ENCODE peak calls at places on chromosomes 7 and 10, in five cellular contexts. K is skeletal muscle cell; B is iPS-NIHi11; Q is activated T-cell treated with anti-CD3 and anti-CD28 coated beads for 24 hours; Y is activated T-helper 1 cell treated with anti-CD3 and anti-CD28 coated beads, Interleukin-12 subunit alpha, Interleukin-12 subunit beta, Interleukin-2, Interleukin-4 antibody, amounts not matched to agents 30 ng/mL and 10 ng/mL and 1 ng/mL, durations not matched to agents 14 hours and 24 hours and 36 hours. M is an unnamed sample.

GRCh38 chr10:83607959-83608745 is 531.2 kb upstream of the GHITM start:
- DNase-seq in B (no peak), K (no peak), Q (no peak), Y (no peak), M (no peak)

GRCh38 chr7:111137296-111138195 is 46.6 kb downstream of the LRRN3 start:
- DNase-seq in Q (peak; percentile 20), B (no peak), Y (peak; percentile 10), K (no peak), M (no peak)

GRCh38 chr10:74103560-74104248 is 46.9 kb downstream of the AP3M1 start:
- DNase-seq in Y (no peak), B (peak; percentile 65), K (no peak), Q (no peak), M (no peak)

GRCh38 chr7:34108150-34108549 is 202.8 kb downstream of the BMPER start:
- DNase-seq in Q (no peak), Y (no peak), K (peak; percentile 36), B (no peak), M (no peak)

GRCh38 chr10:10807106-10807505 is 210.6 kb upstream of the CELF2 start:
- DNase-seq in Q (no peak), B (no peak), Y (no peak), K (no peak), M (no peak)

GRCh38 chr7:28483868-28484267 is 71.5 kb downstream of the CREB5 start:
- DNase-seq in Y (no peak), B (no peak), Q (no peak), K (no peak), M (no peak)

GRCh38 chr10:16195894-16196293 is 240.9 kb upstream of the PTER start:
- DNase-seq in Y (no peak), Q (no peak), B (peak; percentile 18), K (no peak), M (no peak)

GRCh38 chr10:48634198-48634983 is 29.5 kb upstream of the ARHGAP22 start:
- DNase-seq in K (peak; percentile 88), Y (peak; percentile 15), Q (no peak), B (no peak), M (no peak)

GRCh38 chr10:97876387-97876786 is 26.7 kb downstream of the GOLGA7B start:
- DNase-seq in Y (no peak), K (no peak), Q (no peak), B (peak; percentile 46), M (no peak)

GRCh38 chr10:45534572-45534971 is 138.0 kb downstream of the ZFAND4 start:
- DNase-seq in K (no peak), Y (no peak), Q (no peak), B (no peak), M (no peak)

GRCh38 chr10:132328738-132329137 is 3.3 kb upstream of the LRRC27 start:
- DNase-seq in B (no peak), Q (no peak), Y (no peak), K (no peak), M (no peak)

GRCh38 chr7:90594791-90595317 is 1.3 kb upstream of the CDK14 start:
- DNase-seq in Y (no peak), Q (no peak), K (peak; percentile 76), B (peak; percentile 59), M (no peak)

GRCh38 chr7:27175005-27175625 is 995 bp upstream of the HOXA10 start:
- DNase-seq in B (peak; percentile 12), Y (no peak), Q (no peak), K (no peak), M (peak; percentile 94)